ENCODE peak calls at places on chromosomes 5 and 9, in five cellular contexts. Q, M, W, Y and F are unnamed samples.

GRCh38 chr9:96219615-96220257 is 82.2 kb downstream of the HSD17B3 start:
- DNase-seq in W (peak), M (no peak), Y (peak), Q (peak), F (peak)

GRCh38 chr9:89888677-89889076 is 283.9 kb downstream of the GADD45G start:
- DNase-seq in Y (no peak), M (no peak), W (no peak), Q (no peak), F (no peak)

GRCh38 chr9:94936411-94936810 is 209.9 kb downstream of the AOPEP start:
- DNase-seq in W (no peak), Q (peak), M (no peak), Y (no peak), F (no peak)

GRCh38 chr9:134922066-134922931 is 4.6 kb upstream of the FCN1 start:
- DNase-seq in Y (peak), M (no peak), Q (no peak), W (no peak), F (no peak)

GRCh38 chr5:157718529-157718928 is 12.7 kb upstream of the THG1L start:
- DNase-seq in Q (peak), W (no peak), Y (no peak), M (no peak), F (peak)

GRCh38 chr5:122371511-122372151 is 59.6 kb downstream of the SNCAIP start:
- DNase-seq in M (no peak), Y (no peak), Q (no peak), W (no peak), F (no peak)

GRCh38 chr5:138472353-138472752 is 7.1 kb downstream of the EGR1 start:
- DNase-seq in Q (no peak), W (no peak), Y (no peak), M (no peak), F (no peak)

GRCh38 chr5:6633469-6634326 is 458 bp downstream of the SRD5A1 start:
- DNase-seq in W (no peak), Y (peak), Q (peak), M (no peak), F (peak)

GRCh38 chr5:28414619-28415018 is 1376.2 kb upstream of the CDH9 start:
- DNase-seq in Y (no peak), Q (no peak), W (no peak), M (no peak), F (no peak)

GRCh38 chr5:145918397-145918796 is 18.0 kb upstream of the SH3RF2 start:
- DNase-seq in Q (no peak), W (no peak), Y (no peak), M (no peak), F (no peak)

GRCh38 chr5:80754900-80755299 is 100.1 kb upstream of the DHFR start:
- DNase-seq in Y (no peak), W (no peak), M (no peak), Q (no peak), F (peak)

GRCh38 chr9:34562136-34562745 is 27.3 kb downstream of the CNTFR start:
- DNase-seq in W (no peak), Q (no peak), M (no peak), Y (no peak), F (peak)

GRCh38 chr5:158423623-158424200 is 564.8 kb upstream of the CLINT1 start:
- DNase-seq in Y (no peak), W (no peak), M (no peak), Q (no peak), F (no peak)

GRCh38 chr9:114888599-114888998 is 41.8 kb downstream of the TNFSF8 start:
- DNase-seq in W (no peak), M (no peak), Y (no peak), Q (no peak), F (no peak)

GRCh38 chr5:125205604-125206221 is 459.3 kb upstream of the ZNF608 start:
- DNase-seq in M (no peak), W (no peak), Q (no peak), Y (no peak), F (no peak)

GRCh38 chr5:32339198-32339597 is 26.5 kb upstream of the MTMR12 start:
- DNase-seq in Y (no peak), W (no peak), M (no peak), Q (no peak), F (peak)

GRCh38 chr9:96071245-96072124 is 196.0 kb downstream of the ERCC6L2 start:
- DNase-seq in Y (no peak), W (no peak), Q (peak), M (no peak), F (peak)

GRCh38 chr9:22718653-22719052 is 272.0 kb downstream of the DMRTA1 start:
- DNase-seq in M (no peak), Y (no peak), Q (no peak), W (no peak), F (no peak)

GRCh38 chr5:79956173-79956670 is 34.8 kb downstream of the MTX3 start:
- DNase-seq in Q (peak), W (no peak), Y (no peak), M (no peak), F (no peak)

GRCh38 chr5:66440202-66440680 is 156.0 kb upstream of the MAST4 start:
- DNase-seq in Y (peak), Q (peak), M (no peak), W (no peak), F (no peak)